ENCODE peak calls at places on chromosomes 12 and 14, in nine cellular contexts. G, E, F, P, B, Y, Z, V and W are unnamed samples. For H3K36me3, the result is how much of the 10 kb centered on the place peaks cover.

GRCh38 chr14:98731701-98732100 is 540.3 kb downstream of the BCL11B start:
- DNase-seq in G (no peak), E (no peak), F (no peak), Y (no peak), B (no peak), V (no peak), P (no peak), Z (no peak), W (no peak)

GRCh38 chr12:25824729-25825128 is 133.8 kb upstream of the RASSF8 start:
- DNase-seq in E (no peak), V (no peak), F (no peak), Z (no peak), P (no peak), Y (no peak), B (no peak), G (no peak), W (no peak)

GRCh38 chr12:31687101-31687527 is 27.6 kb downstream of the ETFBKMT start:
- DNase-seq in E (no peak), V (no peak), B (no peak), G (no peak), P (no peak), F (no peak), Y (no peak), Z (no peak), W (no peak)

GRCh38 chr12:113911971-113912760 is 54.0 kb downstream of the RBM19 start:
- DNase-seq in E (no peak), Y (no peak), G (no peak), Z (no peak), P (no peak), F (no peak), V (no peak), B (no peak), W (no peak)

GRCh38 chr12:118259079-118259478 is 113.6 kb downstream of the TAOK3 start:
- DNase-seq in F (no peak), V (no peak), G (no peak), B (no peak), Z (no peak), P (peak), E (no peak), Y (no peak), W (no peak)

GRCh38 chr14:104749958-104750529 is 2.9 kb upstream of the SIVA1 start:
- DNase-seq in E (no peak), B (no peak), Y (no peak), F (no peak), G (peak), Z (no peak), V (no peak), P (no peak), W (no peak)

GRCh38 chr12:60977966-60978365 is 1282.2 kb upstream of the USP15 start:
- DNase-seq in G (peak), Y (peak), V (no peak), F (peak), E (no peak), B (no peak), Z (no peak), P (no peak), W (no peak)

GRCh38 chr12:49212572-49212971 is 23.7 kb upstream of the TUBA1A start:
- DNase-seq in F (no peak), B (no peak), Z (no peak), V (no peak), G (no peak), Y (no peak), P (no peak), E (no peak), W (peak)

GRCh38 chr14:70789361-70789760 is 20.0 kb downstream of the MAP3K9 start:
- DNase-seq in P (peak), Y (no peak), V (no peak), E (no peak), G (peak), Z (peak), B (no peak), F (no peak), W (no peak)

GRCh38 chr12:41288188-41288811 is 100.2 kb downstream of the PDZRN4 start:
- DNase-seq in P (no peak), V (no peak), Y (no peak), Z (no peak), G (no peak), E (no peak), F (no peak), B (no peak), W (no peak)

GRCh38 chr14:42222924-42223471 is 616.3 kb downstream of the LRFN5 start:
- DNase-seq in P (peak), G (peak), B (no peak), Y (no peak), E (no peak), F (no peak), V (no peak), Z (no peak), W (no peak)

GRCh38 chr12:38587594-38587993 is 271.0 kb downstream of the ALG10B start:
- DNase-seq in Y (no peak), E (no peak), G (no peak), V (no peak), P (peak), B (no peak), Z (no peak), F (no peak), W (no peak)

GRCh38 chr12:131825146-131825892 is 2.9 kb upstream of the MMP17 start:
- DNase-seq in Z (no peak), B (no peak), Y (no peak), V (no peak), P (peak), G (peak), F (no peak), E (no peak), W (no peak)

GRCh38 chr14:87175175-87175574 is 817.8 kb downstream of the GALC start:
- DNase-seq in V (no peak), B (no peak), F (no peak), E (no peak), Z (no peak), P (no peak), G (no peak), Y (no peak), W (no peak)

GRCh38 chr12:56644654-56645053 is 1.1 kb downstream of the ATP5F1B start:
- DNase-seq in Y (no peak), F (no peak), Z (no peak), B (no peak), G (peak), E (no peak), V (peak), P (peak), W (no peak)

DNA sequence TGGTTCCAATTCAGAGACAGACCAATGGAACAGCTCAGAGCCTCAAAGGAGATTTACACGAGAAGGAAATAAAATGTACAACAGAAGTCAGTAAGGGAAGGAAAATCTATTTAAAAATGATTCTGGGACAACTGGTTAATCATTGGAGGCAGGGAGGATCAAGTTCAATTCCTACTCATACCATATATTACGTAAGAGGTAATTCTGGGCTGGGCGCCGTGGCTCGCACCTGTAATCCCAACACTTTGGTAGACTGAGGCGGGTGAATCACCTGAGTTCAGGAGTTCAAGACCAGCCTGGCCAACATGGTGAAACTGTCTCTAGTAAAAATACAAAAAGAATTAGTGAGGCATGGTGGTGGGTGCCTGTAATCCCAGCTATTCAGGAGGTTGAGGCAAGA is 36.7 kb upstream of the PITPNM2 start:
- DNase-seq in E (no peak), V (no peak), B (no peak), Z (no peak), Y (no peak), F (no peak), G (no peak), P (no peak), W (no peak)
- H3K36me3 ChIP-seq in E (under half), V (under half), B (under half), Z (under half), Y (under half), F (under half), G (under half), P (under half), W (under half)

DNA sequence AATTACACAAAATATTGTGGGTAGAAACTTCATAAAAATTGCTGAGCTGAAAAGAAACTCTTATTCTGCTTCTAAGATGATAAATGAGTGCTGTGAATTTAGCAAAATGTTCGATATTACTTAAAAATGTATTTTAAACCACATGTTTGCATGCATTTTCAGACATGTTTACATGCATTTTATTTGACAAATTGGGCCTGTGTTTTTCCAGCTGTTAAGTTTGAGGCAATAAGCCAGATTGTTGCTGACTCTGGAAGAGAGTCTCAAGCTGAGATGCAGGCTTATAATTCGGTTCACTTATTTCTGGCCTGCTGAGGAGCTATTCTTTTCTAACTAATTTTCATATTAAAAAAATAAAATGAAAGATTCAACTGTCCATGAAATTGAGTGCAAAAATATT is 110.1 kb downstream of the SYNE2 start:
- DNase-seq in G (peak), Y (no peak), E (no peak), Z (no peak), F (no peak), P (no peak), V (no peak), B (no peak), W (no peak)
- H3K36me3 ChIP-seq in G (under half), Y (under half), E (under half), Z (under half), F (under half), P (under half), V (under half), B (under half), W (under half)

GRCh38 chr14:48429512-48429911 is 754.1 kb upstream of the MDGA2 start:
- DNase-seq in Z (no peak), F (no peak), G (no peak), E (no peak), V (no peak), B (no peak), P (no peak), Y (no peak), W (no peak)
- H3K36me3 ChIP-seq in Z (under half), F (under half), G (under half), E (under half), V (under half), B (under half), P (under half), Y (under half), W (under half)

DNA sequence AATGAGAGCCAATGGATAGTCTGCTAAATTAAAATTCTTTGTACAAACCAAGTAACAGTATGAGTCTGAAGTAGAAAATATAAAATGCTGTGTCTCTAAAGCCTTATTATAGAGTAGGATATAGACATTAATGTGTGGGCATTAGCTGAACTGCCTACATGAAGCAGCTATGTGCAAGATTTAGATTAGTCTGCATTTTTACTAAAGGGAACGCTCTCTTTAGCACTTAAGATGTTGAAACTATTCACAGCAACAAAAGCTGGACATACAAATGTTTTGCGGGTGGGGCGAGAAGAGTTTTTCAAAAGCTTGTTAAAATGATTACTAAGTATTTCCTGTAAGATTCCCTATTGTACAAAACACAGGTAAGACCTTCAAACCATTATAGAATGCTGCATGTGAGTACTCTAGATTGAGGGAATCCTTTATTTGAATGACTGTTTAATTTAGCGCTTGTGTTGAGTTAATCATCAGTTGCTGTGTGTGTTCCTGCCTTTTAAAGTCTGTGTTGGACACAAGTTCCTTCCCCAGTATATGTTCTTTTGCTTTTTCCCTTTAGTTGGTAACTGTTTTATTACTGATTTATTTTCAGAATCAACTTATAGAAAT is 87.1 kb downstream of the RAD52 start:
- DNase-seq in V (no peak), F (no peak), E (no peak), P (no peak), Y (no peak), G (no peak), B (no peak), Z (no peak), W (no peak)
- H3K36me3 ChIP-seq in V (under half), F (under half), E (half or more), P (half or more), Y (under half), G (half or more), B (under half), Z (under half), W (half or more)

GRCh38 chr12:33634544-33634943 is 194.9 kb upstream of the SYT10 start:
- DNase-seq in P (no peak), B (no peak), F (no peak), G (no peak), Z (no peak), E (no peak), Y (no peak), V (no peak), W (no peak)
- H3K36me3 ChIP-seq in P (under half), B (under half), F (under half), G (under half), Z (under half), E (under half), Y (under half), V (under half), W (under half)

GRCh38 chr12:122610911-122611310 is 83.9 kb downstream of the KNTC1 start:
- DNase-seq in E (no peak), B (no peak), Y (no peak), F (no peak), V (no peak), P (no peak), Z (no peak), G (no peak), W (no peak)

GRCh38 chr12:122614839-122615238 is 87.8 kb downstream of the KNTC1 start:
- DNase-seq in E (no peak), Z (no peak), V (no peak), Y (no peak), G (peak), F (no peak), P (no peak), B (no peak), W (no peak)

DNA sequence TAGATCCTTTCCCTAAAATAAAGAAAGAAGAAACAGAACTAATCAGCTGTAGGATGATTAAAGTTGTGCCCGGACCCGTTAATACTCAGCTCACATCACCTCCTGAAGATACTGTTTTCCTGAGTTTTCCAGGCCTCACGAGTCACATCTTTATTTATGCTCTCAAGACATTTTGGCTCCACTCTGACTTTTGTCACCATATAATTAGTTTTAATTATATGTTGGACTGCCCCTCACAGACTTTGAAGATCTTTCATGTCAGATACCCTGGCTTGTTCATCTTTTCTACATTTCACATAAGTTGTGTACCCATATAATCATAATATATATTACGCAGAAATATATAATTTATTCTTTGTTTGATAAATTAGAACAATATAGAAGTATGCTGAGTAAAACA is 87.4 kb downstream of the HCAR2 start:
- DNase-seq in V (no peak), F (no peak), Z (no peak), B (no peak), E (no peak), G (no peak), Y (no peak), P (no peak), W (no peak)
- H3K36me3 ChIP-seq in V (under half), F (under half), Z (under half), B (under half), E (under half), G (under half), Y (under half), P (under half), W (under half)

DNA sequence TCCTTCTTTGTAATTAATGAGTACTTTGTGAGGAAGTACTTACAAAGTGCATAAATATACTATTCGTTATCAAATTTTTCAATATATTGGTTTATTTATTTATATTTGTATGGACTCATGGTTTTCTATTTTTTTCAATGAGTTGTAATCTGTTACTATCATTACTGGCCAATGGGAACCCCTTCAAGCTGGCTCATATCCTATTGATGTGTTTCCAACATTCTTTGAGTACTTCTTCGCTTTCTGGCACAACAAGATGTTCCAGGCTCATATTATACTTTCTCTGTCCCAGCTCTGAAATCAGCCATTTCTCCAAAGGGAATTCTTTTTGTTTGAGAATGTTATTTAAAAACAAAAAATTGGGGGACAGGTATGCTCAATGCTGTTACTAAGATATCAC is 17.5 kb downstream of the YBX3 start:
- DNase-seq in G (peak), Z (no peak), B (no peak), E (no peak), P (peak), Y (no peak), V (no peak), F (no peak), W (no peak)
- H3K36me3 ChIP-seq in G (half or more), Z (half or more), B (half or more), E (under half), P (half or more), Y (under half), V (half or more), F (under half), W (half or more)

DNA sequence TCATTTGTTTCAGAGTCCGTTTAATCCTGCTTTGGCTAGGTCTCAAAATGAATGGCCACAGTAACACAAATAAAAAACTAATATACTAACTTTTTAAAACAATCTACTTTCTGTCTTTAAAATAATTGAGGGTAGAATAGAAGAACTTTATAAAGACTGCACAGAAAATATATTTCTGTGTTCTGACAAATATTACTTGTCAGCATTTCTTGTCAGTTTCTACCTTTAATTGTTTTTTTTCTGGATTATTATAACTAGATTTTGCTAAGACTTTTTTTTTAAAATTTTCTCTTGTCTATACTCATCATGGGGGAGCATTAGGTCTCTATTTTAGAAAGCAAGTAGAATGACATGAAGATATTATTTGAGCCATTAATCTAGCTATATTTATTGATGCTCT is 86.2 kb downstream of the RAD52 start:
- DNase-seq in Z (no peak), P (no peak), V (no peak), G (no peak), Y (no peak), F (no peak), B (no peak), E (no peak), W (no peak)
- H3K36me3 ChIP-seq in Z (under half), P (half or more), V (under half), G (half or more), Y (under half), F (under half), B (under half), E (half or more), W (half or more)

GRCh38 chr12:111453071-111453989 is 47.6 kb downstream of the SH2B3 start:
- DNase-seq in E (no peak), B (no peak), F (no peak), P (no peak), V (no peak), Y (no peak), G (no peak), Z (peak), W (peak)
- H3K36me3 ChIP-seq in E (half or more), B (under half), F (under half), P (under half), V (under half), Y (under half), G (half or more), Z (under half), W (half or more)

GRCh38 chr12:51214895-51215294 is 3.0 kb downstream of the POU6F1 start:
- DNase-seq in P (no peak), Y (no peak), V (no peak), Z (no peak), E (no peak), F (no peak), B (no peak), G (no peak), W (no peak)

GRCh38 chr12:51205350-51205749 is 12.5 kb downstream of the POU6F1 start:
- DNase-seq in F (no peak), E (no peak), Y (no peak), P (no peak), V (no peak), G (no peak), Z (no peak), B (no peak), W (no peak)

GRCh38 chr12:51210690-51211395 is 7.0 kb downstream of the POU6F1 start:
- DNase-seq in F (no peak), G (no peak), Z (no peak), B (no peak), E (no peak), P (no peak), V (no peak), Y (no peak), W (no peak)

GRCh38 chr12:51208016-51208660 is 9.7 kb downstream of the POU6F1 start:
- DNase-seq in F (no peak), E (no peak), V (no peak), Z (no peak), G (no peak), B (no peak), Y (no peak), P (no peak), W (no peak)

DNA sequence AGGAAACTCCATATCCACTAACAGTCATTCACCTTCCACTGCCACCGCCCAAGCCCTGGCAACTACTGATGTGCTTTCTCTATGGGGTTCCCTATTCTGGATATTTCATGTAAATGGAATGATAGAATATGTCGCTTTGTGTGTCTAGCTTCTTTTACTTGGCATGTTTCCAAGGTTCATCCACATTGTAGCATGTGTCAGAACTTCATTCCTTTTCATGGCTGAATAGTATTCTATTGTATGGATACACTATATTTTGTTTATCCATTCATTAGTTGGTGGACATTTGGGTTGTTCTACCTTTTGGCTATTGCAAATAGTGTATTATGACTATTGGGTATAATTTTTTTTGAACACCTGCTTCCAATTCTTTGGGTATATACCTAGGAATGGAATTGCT is 8.6 kb downstream of the POU6F1 start:
- DNase-seq in G (no peak), F (no peak), P (no peak), V (no peak), E (no peak), Z (no peak), Y (no peak), B (no peak), W (no peak)
- H3K36me3 ChIP-seq in G (under half), F (under half), P (under half), V (under half), E (under half), Z (under half), Y (under half), B (under half), W (under half)